ENCODE peak calls at places on chromosome 3, in four cellular contexts. Z is fibroblast of pulmonary artery, N is transverse colon, T is PC-3. R is an unnamed sample.

GRCh38 chr3:24640330-24640877 is 145.8 kb upstream of the THRB start:
- DNase-seq in N (no peak), T (peak), Z (peak), R (peak)

GRCh38 chr3:47250309-47251060 is 32.1 kb downstream of the KIF9 start:
- DNase-seq in T (peak), Z (peak), N (peak), R (peak)

GRCh38 chr3:24344784-24345439 is 149.7 kb downstream of the THRB start:
- DNase-seq in Z (no peak), N (no peak), T (peak), R (no peak)

GRCh38 chr3:64129106-64129505 is 96.2 kb downstream of the PRICKLE2 start:
- DNase-seq in N (no peak), T (no peak), Z (no peak), R (no peak)

GRCh38 chr3:194688207-194688711 is 2.6 kb downstream of the FAM43A start:
- DNase-seq in T (peak), Z (peak), N (peak), R (no peak)

GRCh38 chr3:151016421-151016820 is 43.9 kb upstream of the CLRN1 start:
- DNase-seq in N (no peak), T (no peak), Z (peak), R (peak)

GRCh38 chr3:80771085-80771484 is 990.4 kb downstream of the GBE1 start:
- DNase-seq in T (peak), Z (peak), N (no peak), R (no peak)

GRCh38 chr3:66863205-66864135 is 134.6 kb upstream of the KBTBD8 start:
- DNase-seq in Z (no peak), T (no peak), N (no peak), R (no peak)

GRCh38 chr3:16151109-16151508 is 23.4 kb upstream of the GALNT15 start:
- DNase-seq in T (peak), N (peak), Z (peak), R (peak)

GRCh38 chr3:130374033-130374432 is 28.6 kb downstream of the COL6A5 start:
- DNase-seq in Z (no peak), T (peak), N (no peak), R (peak)

GRCh38 chr3:39814007-39814406 is 4.6 kb downstream of the MYRIP start:
- DNase-seq in N (no peak), Z (peak), T (no peak), R (peak)

GRCh38 chr3:49683162-49683561 is 6.1 kb downstream of the MST1 start:
- DNase-seq in T (no peak), N (no peak), Z (no peak), R (no peak)

GRCh38 chr3:163939926-163940325 is 1138.4 kb downstream of the SI start:
- DNase-seq in T (peak), N (no peak), Z (peak), R (peak)

GRCh38 chr3:102189564-102190339 is 245.1 kb upstream of the ZPLD1 start:
- DNase-seq in N (no peak), Z (no peak), T (no peak), R (peak)

GRCh38 chr3:29140706-29141105 is 140.2 kb upstream of the RBMS3 start:
- DNase-seq in Z (peak), T (no peak), N (no peak), R (no peak)

GRCh38 chr3:95401693-95402092 is 1338.8 kb downstream of the NSUN3 start:
- DNase-seq in T (no peak), N (no peak), Z (no peak), R (no peak)

GRCh38 chr3:18751514-18751913 is 326.4 kb upstream of the SATB1 start:
- DNase-seq in T (no peak), N (no peak), Z (no peak), R (no peak)

GRCh38 chr3:69385723-69386483 is at the start of gene FRMD4B:
- DNase-seq in Z (peak), T (peak), N (peak), R (peak)

GRCh38 chr3:66582721-66583141 is 81.9 kb upstream of the LRIG1 start:
- DNase-seq in T (no peak), N (peak), Z (no peak), R (no peak)

GRCh38 chr3:160739079-160739478 is 17.0 kb upstream of the PPM1L start:
- DNase-seq in T (no peak), Z (peak), N (no peak), R (no peak)

GRCh38 chr3:133097214-133097613 is 59.0 kb downstream of the TMEM108 start:
- DNase-seq in Z (peak), T (no peak), N (no peak), R (no peak)

GRCh38 chr3:156693166-156693565 is 18.8 kb downstream of the TIPARP start:
- DNase-seq in Z (peak), T (peak), N (no peak), R (peak)

GRCh38 chr3:67017211-67017610 is 19.1 kb downstream of the KBTBD8 start:
- DNase-seq in Z (peak), T (no peak), N (no peak), R (peak)

GRCh38 chr3:55189359-55189801 is 261.5 kb upstream of the LRTM1 start:
- DNase-seq in T (no peak), N (no peak), Z (peak), R (no peak)

GRCh38 chr3:179882322-179882721 is 154.4 kb downstream of the PEX5L start:
- DNase-seq in T (no peak), Z (no peak), N (no peak), R (no peak)

GRCh38 chr3:114404590-114404989 is 110.8 kb downstream of the TIGIT start:
- DNase-seq in T (no peak), Z (no peak), N (no peak), R (peak)

GRCh38 chr3:120173056-120173675 is 78.9 kb upstream of the GSK3B start:
- DNase-seq in Z (no peak), T (no peak), N (no peak), R (no peak)

GRCh38 chr3:13138566-13139145 is 65.4 kb upstream of the IQSEC1 start:
- DNase-seq in Z (no peak), T (no peak), N (peak), R (no peak)

GRCh38 chr3:59857589-59858346 is 807.9 kb upstream of the CFAP20DC start:
- DNase-seq in T (peak), Z (peak), N (peak), R (peak)

GRCh38 chr3:10262027-10262426 is 13.8 kb downstream of the TATDN2 start:
- DNase-seq in T (no peak), Z (no peak), N (no peak), R (no peak)

GRCh38 chr3:66539466-66539989 is 38.7 kb upstream of the LRIG1 start:
- DNase-seq in N (no peak), T (no peak), Z (no peak), R (no peak)

GRCh38 chr3:96619475-96619874 is 194.9 kb upstream of the EPHA6 start:
- DNase-seq in N (no peak), Z (no peak), T (no peak), R (no peak)

GRCh38 chr3:131361464-131362421 is 19.8 kb upstream of the NUDT16 start:
- DNase-seq in T (peak), Z (peak), N (peak), R (peak)

GRCh38 chr3:141605883-141606282 is 119.1 kb downstream of the RASA2 start:
- DNase-seq in T (no peak), N (no peak), Z (no peak), R (no peak)

GRCh38 chr3:169931747-169932520 is 20.6 kb downstream of the SAMD7 start:
- DNase-seq in N (peak), Z (no peak), T (peak), R (no peak)

GRCh38 chr3:11651900-11652299 is 8.2 kb upstream of the VGLL4 start:
- DNase-seq in Z (peak), T (peak), N (no peak), R (peak)
- TF ChIP-seq CTCF in Z (peak), T (peak), N (peak), R (peak)

DNA sequence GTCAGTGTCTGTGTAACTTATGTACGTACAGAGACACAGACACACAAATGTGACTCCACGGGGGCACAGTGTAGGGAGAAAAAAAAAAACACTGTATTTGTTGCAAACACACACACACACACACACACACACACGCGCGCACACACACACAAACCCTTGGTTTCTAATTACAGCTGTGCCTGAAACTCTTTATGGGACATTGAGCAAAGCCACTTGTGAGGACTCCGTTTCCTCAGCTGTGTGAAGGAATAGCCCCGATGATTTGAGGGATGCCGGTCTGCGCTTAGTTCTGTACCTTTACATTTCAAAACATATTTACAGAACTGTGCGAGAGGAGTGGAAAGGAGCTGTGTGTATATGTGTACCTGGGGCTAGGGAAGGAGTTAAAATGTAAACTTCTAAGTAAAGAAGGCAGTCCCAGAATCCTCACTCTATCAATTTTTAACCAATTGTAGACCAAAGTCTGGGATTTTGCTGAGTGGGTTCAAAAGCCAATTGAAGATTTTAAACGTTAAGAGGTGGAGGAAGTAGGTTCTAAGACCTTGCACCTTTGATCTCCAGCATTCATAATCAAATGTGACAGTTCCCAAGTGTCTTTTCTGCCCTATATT is 5.3 kb upstream of the BCL6 start:
- DNase-seq in T (peak), N (peak), Z (no peak), R (no peak)
- H3K4me3 ChIP-seq in T (peak), N (peak), Z (no peak), R (peak)

GRCh38 chr3:56254835-56255234 is 213.4 kb downstream of the ERC2 start:
- DNase-seq in Z (no peak), N (no peak), T (peak), R (peak)
- TF ChIP-seq CTCF in Z (peak), N (peak), T (peak), R (peak)

GRCh38 chr3:181838940-181839914 is 127.5 kb downstream of the SOX2 start:
- DNase-seq in Z (no peak), T (peak), N (no peak), R (peak)
- H3K4me3 ChIP-seq in Z (no peak), T (peak), N (no peak), R (peak)

DNA sequence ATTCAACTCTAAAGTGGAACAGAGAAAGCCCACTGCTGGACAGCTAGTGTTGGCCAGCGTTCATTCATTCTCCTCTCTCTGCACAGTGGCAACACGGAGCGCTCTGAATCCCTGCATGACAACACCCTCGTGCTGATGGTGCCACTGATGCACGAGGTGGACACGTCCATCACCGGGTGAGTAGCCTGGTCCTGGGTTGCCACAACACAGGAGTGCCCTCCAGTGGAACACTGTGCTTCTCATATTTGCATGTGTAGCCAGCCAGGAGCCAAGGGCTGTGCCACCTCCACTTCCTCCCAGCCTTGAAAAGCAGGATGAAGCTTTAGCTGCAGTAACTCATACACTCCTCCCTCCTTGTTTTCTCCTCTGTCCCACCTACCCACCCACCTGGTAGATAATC is 120.0 kb upstream of the CTDSPL start:
- DNase-seq in T (peak), N (peak), Z (no peak), R (peak)
- TF ChIP-seq CTCF in T (peak), N (peak), Z (no peak), R (peak)

DNA sequence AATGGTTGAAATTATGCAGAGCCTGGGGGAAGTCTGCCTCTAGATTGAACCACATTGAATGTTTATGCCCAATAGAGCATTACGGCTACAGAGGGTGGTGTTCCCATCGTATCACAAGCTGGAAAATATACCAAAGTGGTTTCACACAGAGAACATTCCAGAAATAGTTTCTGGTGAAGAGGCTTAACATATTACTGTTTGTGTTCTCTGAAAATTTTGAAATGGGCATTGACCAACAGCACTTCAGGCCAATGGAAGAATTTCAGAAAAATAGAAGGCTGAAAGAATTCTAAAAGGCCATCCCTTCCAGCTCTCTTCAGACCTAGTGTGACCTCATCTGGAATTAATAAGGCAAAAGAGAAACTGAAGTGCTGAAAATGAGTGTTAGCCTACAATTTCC is 203.8 kb downstream of the NEK10 start:
- DNase-seq in Z (peak), T (no peak), N (no peak), R (no peak)
- H3K4me3 ChIP-seq in Z (no peak), T (no peak), N (no peak), R (no peak)

GRCh38 chr3:58333206-58334012 is 717 bp downstream of the PXK start:
- DNase-seq in N (peak), T (peak), Z (peak), R (peak)
- TF ChIP-seq CTCF in N (no peak), T (peak), Z (peak), R (no peak)

DNA sequence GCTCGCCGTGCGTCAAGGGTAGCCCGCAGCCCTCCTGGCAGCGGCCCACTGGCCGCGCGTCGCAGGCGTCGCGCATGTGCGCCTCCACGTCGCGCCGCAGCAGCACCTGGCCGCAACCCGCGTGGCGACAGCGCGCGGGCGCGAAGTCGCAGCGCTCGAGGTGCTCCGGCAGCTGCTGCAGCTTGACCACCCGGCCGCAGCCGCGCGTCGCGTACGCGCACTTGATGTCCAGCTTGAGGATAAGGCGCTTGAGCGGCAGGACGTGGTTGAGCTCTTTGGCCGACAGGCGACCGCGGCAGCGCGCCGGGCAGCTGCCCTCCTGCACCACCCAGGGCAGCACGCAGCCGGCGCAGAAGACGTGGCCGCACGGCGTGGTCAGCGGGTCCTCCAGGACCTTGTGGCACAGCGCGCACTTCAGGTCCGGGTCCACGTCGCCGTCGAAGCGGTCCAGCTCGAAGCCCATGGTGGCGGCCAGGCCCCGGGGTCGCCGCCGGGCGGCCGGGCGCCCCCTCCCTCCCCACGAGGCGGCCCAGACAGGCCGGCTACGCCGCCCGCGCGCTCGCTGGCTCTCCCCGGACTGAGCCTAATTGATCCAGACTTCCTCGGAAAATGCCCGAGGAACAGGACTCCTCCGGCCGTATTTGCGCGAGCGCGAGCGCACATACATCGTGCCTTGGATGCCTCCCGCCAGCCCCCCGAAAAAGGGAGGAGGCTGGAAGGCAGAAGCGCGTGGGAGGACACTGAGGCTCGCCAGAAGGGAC is at the start of gene PDZRN3:
- DNase-seq in Z (peak), N (peak), T (no peak), R (peak)
- H3K4me3 ChIP-seq in Z (peak), N (peak), T (no peak), R (peak)